ENCODE peak calls at places on chromosomes 6 and 20, in four cellular contexts. Y, C, I and U are unnamed samples.

GRCh38 chr20:8664778-8665177 is 404.1 kb upstream of the PLCB4 start:
- DNase-seq in Y (no peak), I (no peak), C (no peak), U (no peak)

GRCh38 chr6:40387871-40388264 is 199.3 kb downstream of the LRFN2 start:
- DNase-seq in I (no peak), C (no peak), Y (no peak), U (peak)

GRCh38 chr6:102662851-102663250 is 1269.3 kb downstream of the GRIK2 start:
- DNase-seq in I (no peak), Y (no peak), C (no peak), U (no peak)

GRCh38 chr6:119350202-119351004 is 842 bp upstream of the MAN1A1 start:
- DNase-seq in I (peak), C (no peak), Y (peak), U (no peak)

GRCh38 chr20:21613512-21613911 is 92.0 kb upstream of the PAX1 start:
- DNase-seq in C (no peak), I (no peak), Y (no peak), U (no peak)

GRCh38 chr6:150652848-150653613 is 53.3 kb downstream of the PLEKHG1 start:
- DNase-seq in Y (no peak), I (no peak), C (no peak), U (no peak)

GRCh38 chr20:4973330-4974097 is 27.8 kb downstream of the SLC23A2 start:
- DNase-seq in I (peak), Y (no peak), C (no peak), U (no peak)

GRCh38 chr6:28634758-28635546 is 109.3 kb downstream of the GPX5 start:
- DNase-seq in C (no peak), I (no peak), Y (no peak), U (peak)